ENCODE peak calls at places on chromosomes 11 and 22, in four cellular contexts. B is HepG2, W is H1, O is GM12878. Q is an unnamed sample.

GRCh38 chr11:57491371-57492061 is 24.0 kb downstream of the SLC43A1 start:
- DNase-seq in B (peak; percentile 38), W (peak; percentile 90), O (no peak), Q (peak; percentile 73)

GRCh38 chr22:33853200-33854097 is 66.8 kb downstream of the LARGE1 start:
- DNase-seq in B (peak; percentile 19), W (no peak), O (peak; percentile 53), Q (peak; percentile 64)

GRCh38 chr11:118679483-118679882 is at the start of gene TREH:
- DNase-seq in B (peak; percentile 61), W (no peak), O (no peak), Q (no peak)

GRCh38 chr11:47348859-47349258 is 3.6 kb downstream of the MYBPC3 start:
- DNase-seq in B (peak; percentile 53), W (no peak), O (no peak), Q (peak; percentile 65)

GRCh38 chr11:14669958-14670357 is 26.4 kb downstream of the PDE3B start:
- DNase-seq in B (peak; percentile 69), W (no peak), O (no peak), Q (peak; percentile 29)

GRCh38 chr11:132080121-132080520 is 709.7 kb downstream of the NTM start:
- DNase-seq in B (no peak), W (no peak), O (no peak), Q (no peak)

GRCh38 chr22:30204742-30205111 is 41.8 kb downstream of the LIF start:
- DNase-seq in B (no peak), W (no peak), O (no peak), Q (peak; percentile 80)

GRCh38 chr11:35859311-35859710 is 84.6 kb upstream of the LDLRAD3 start:
- DNase-seq in B (no peak), W (no peak), O (no peak), Q (no peak)

GRCh38 chr11:115085461-115086220 is 407.3 kb downstream of the NXPE2 start:
- DNase-seq in B (no peak), W (no peak), O (no peak), Q (peak; percentile 75)

GRCh38 chr11:69013009-69013951 is at the start of gene MRGPRF:
- DNase-seq in B (no peak), W (peak; percentile 84), O (no peak), Q (peak; percentile 89)

GRCh38 chr22:23122992-23123803 is 18.6 kb downstream of the RSPH14 start:
- DNase-seq in B (no peak), W (no peak), O (no peak), Q (no peak)

GRCh38 chr11:116215471-116216113 is 557.2 kb downstream of the BUD13 start:
- DNase-seq in B (no peak), W (peak; percentile 67), O (no peak), Q (no peak)

GRCh38 chr11:66327171-66328035 is 8.8 kb downstream of the RIN1 start:
- DNase-seq in B (no peak), W (peak; percentile 50), O (no peak), Q (peak; percentile 33)

GRCh38 chr11:104525416-104525815 is 361.5 kb upstream of the PDGFD start:
- DNase-seq in B (no peak), W (no peak), O (no peak), Q (no peak)

GRCh38 chr11:121895919-121896318 is 220.1 kb downstream of the BLID start:
- DNase-seq in B (no peak), W (no peak), O (no peak), Q (no peak)

GRCh38 chr11:57567210-57567511 is 311 bp downstream of the UBE2L6 start:
- DNase-seq in B (no peak), W (no peak), O (no peak), Q (no peak)

GRCh38 chr11:103920449-103920848 is 116.0 kb upstream of the DDI1 start:
- DNase-seq in B (no peak), W (no peak), O (no peak), Q (no peak)

GRCh38 chr11:115905331-115905730 is 401.1 kb upstream of the CADM1 start:
- DNase-seq in B (no peak), W (no peak), O (no peak), Q (no peak)

GRCh38 chr22:23288301-23289129 is 108.2 kb downstream of the BCR start:
- DNase-seq in B (no peak), W (no peak), O (no peak), Q (no peak)

GRCh38 chr11:34439521-34440258 is 956 bp downstream of the CAT start:
- DNase-seq in B (peak; percentile 59), W (no peak), O (no peak), Q (peak; percentile 22)

GRCh38 chr11:69304686-69305085 is 10.7 kb downstream of the MYEOV start:
- DNase-seq in B (no peak), W (no peak), O (no peak), Q (no peak)

GRCh38 chr11:126725043-126725442 is 275.5 kb downstream of the KIRREL3 start:
- DNase-seq in B (no peak), W (no peak), O (no peak), Q (no peak)

GRCh38 chr11:119284344-119285157 is 32.4 kb downstream of the MCAM start:
- DNase-seq in B (peak; percentile 34), W (no peak), O (no peak), Q (peak; percentile 36)

GRCh38 chr11:128324051-128324481 is 263.3 kb downstream of the ETS1 start:
- DNase-seq in B (no peak), W (no peak), O (no peak), Q (no peak)

GRCh38 chr22:31100762-31101525 is 6.4 kb downstream of the SELENOM start:
- DNase-seq in B (no peak), W (no peak), O (no peak), Q (no peak)

GRCh38 chr11:44611687-44612437 is 46.4 kb downstream of the CD82 start:
- DNase-seq in B (no peak), W (no peak), O (peak; percentile 86), Q (no peak)

GRCh38 chr11:70371241-70371640 is 27.1 kb upstream of the CTTN start:
- DNase-seq in B (no peak), W (no peak), O (no peak), Q (no peak)

GRCh38 chr22:50505276-50505775 is 2.2 kb downstream of the LMF2 start:
- DNase-seq in B (no peak), W (no peak), O (no peak), Q (no peak)
- TF ChIP-seq TCF12 in B (no peak), W (no peak), O (no peak), Q (no peak)

GRCh38 chr22:28143961-28144745 is 225.1 kb upstream of the PITPNB start:
- DNase-seq in B (no peak), W (no peak), O (no peak), Q (no peak)
- TF ChIP-seq SIN3A in B (no peak), W (no peak), O (no peak), Q (no peak)

DNA sequence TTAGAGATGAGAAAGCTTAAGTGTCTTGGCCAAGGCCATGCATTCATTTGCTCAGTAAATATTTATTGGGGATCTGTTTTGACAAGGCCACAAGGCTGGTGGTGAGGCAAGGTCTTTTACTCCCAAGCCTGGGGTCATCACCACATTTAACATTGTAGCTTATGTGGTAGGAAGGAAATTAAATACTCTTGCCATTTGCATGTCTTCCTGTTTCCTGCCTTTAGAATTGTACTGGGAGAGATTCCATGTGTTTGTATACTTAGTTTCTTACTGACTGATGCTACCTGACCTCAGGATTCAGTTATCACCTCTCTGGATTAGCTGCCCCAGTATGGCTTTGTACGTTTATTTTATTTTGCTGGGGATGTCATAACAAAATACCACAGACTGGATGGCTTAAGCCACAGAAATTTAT is 44.7 kb downstream of the SPECC1L start:
- DNase-seq in B (peak; percentile 39), W (no peak), O (no peak), Q (no peak)
- TF ChIP-seq TCF12 in B (no peak), W (no peak), O (no peak), Q (no peak)

GRCh38 chr11:2987881-2988280 is 4.2 kb downstream of the NAP1L4 start:
- DNase-seq in B (no peak), W (no peak), O (no peak), Q (no peak)

GRCh38 chr11:2990617-2991476 is 1.3 kb downstream of the NAP1L4 start:
- DNase-seq in B (peak; percentile 77), W (no peak), O (no peak), Q (no peak)

GRCh38 chr11:2988361-2988762 is 3.8 kb downstream of the NAP1L4 start:
- DNase-seq in B (no peak), W (no peak), O (no peak), Q (no peak)

GRCh38 chr11:2989551-2989950 is 2.6 kb downstream of the NAP1L4 start:
- DNase-seq in B (no peak), W (no peak), O (no peak), Q (no peak)

GRCh38 chr11:2988996-2989395 is 3.1 kb downstream of the NAP1L4 start:
- DNase-seq in B (no peak), W (no peak), O (no peak), Q (no peak)
- TF ChIP-seq SIN3A in B (no peak), W (no peak), O (no peak), Q (no peak)